ENCODE peak calls at places on chromosomes 13 and 19, in five cellular contexts. One of them, this sample, is unnamed.
A peak's percentile ranks its signal among the peaks of the same experiment; 100 is the strongest.

GRCh38 chr13:73228546-73228945 is 169.7 kb downstream of the KLF5 start:
- DNase-seq in GM04504: no peak
- DNase-seq in NCI-H345: no peak
- DNase-seq in H9: no peak
- DNase-seq in activated CD8-positive, alpha-beta memory T cell treated with anti-CD3 and anti-CD28 coated beads for 4 hours: no peak
- DNase-seq in this sample: no peak

GRCh38 chr13:30831515-30831914 is 74.6 kb upstream of the MEDAG start:
- DNase-seq in NCI-H345: no peak
- DNase-seq in H9: no peak
- DNase-seq in GM04504: no peak
- DNase-seq in activated CD8-positive, alpha-beta memory T cell treated with anti-CD3 and anti-CD28 coated beads for 4 hours: no peak
- DNase-seq in this sample: no peak

GRCh38 chr13:85632526-85633215 is 166.5 kb downstream of the SLITRK6 start:
- DNase-seq in H9: no peak
- DNase-seq in GM04504: no peak
- DNase-seq in activated CD8-positive, alpha-beta memory T cell treated with anti-CD3 and anti-CD28 coated beads for 4 hours: no peak
- DNase-seq in NCI-H345: no peak
- DNase-seq in this sample: no peak

GRCh38 chr19:51341976-51342580 is at the start of gene VSIG10L:
- DNase-seq in NCI-H345: no peak
- DNase-seq in GM04504: no peak
- DNase-seq in H9: no peak
- DNase-seq in activated CD8-positive, alpha-beta memory T cell treated with anti-CD3 and anti-CD28 coated beads for 4 hours: no peak
- DNase-seq in this sample: no peak

GRCh38 chr19:32317045-32317444 is 28.4 kb upstream of the ZNF507 start:
- DNase-seq in H9: no peak
- DNase-seq in GM04504: no peak
- DNase-seq in activated CD8-positive, alpha-beta memory T cell treated with anti-CD3 and anti-CD28 coated beads for 4 hours: no peak
- DNase-seq in NCI-H345: no peak
- DNase-seq in this sample: no peak

GRCh38 chr19:2906631-2907195 is 6.0 kb downstream of the ZNF57 start:
- DNase-seq in activated CD8-positive, alpha-beta memory T cell treated with anti-CD3 and anti-CD28 coated beads for 4 hours: no peak
- DNase-seq in GM04504: no peak
- DNase-seq in NCI-H345: no peak
- DNase-seq in H9: no peak
- DNase-seq in this sample: no peak

GRCh38 chr13:44843403-44843802 is 145.9 kb downstream of the NUFIP1 start:
- DNase-seq in H9: no peak
- DNase-seq in GM04504: peak; percentile 13
- DNase-seq in activated CD8-positive, alpha-beta memory T cell treated with anti-CD3 and anti-CD28 coated beads for 4 hours: no peak
- DNase-seq in NCI-H345: no peak
- DNase-seq in this sample: no peak

GRCh38 chr13:101424381-101425155 is 8.3 kb upstream of the NALCN start:
- DNase-seq in NCI-H345: no peak
- DNase-seq in activated CD8-positive, alpha-beta memory T cell treated with anti-CD3 and anti-CD28 coated beads for 4 hours: no peak
- DNase-seq in H9: no peak
- DNase-seq in GM04504: no peak
- DNase-seq in this sample: no peak

GRCh38 chr13:45882626-45883025 is 31.1 kb upstream of the SIAH3 start:
- DNase-seq in NCI-H345: no peak
- DNase-seq in activated CD8-positive, alpha-beta memory T cell treated with anti-CD3 and anti-CD28 coated beads for 4 hours: no peak
- DNase-seq in GM04504: no peak
- DNase-seq in H9: peak; percentile 48
- DNase-seq in this sample: peak; percentile 92

GRCh38 chr19:10809693-10810285 is 26.2 kb downstream of the TMED1 start:
- DNase-seq in GM04504: no peak
- DNase-seq in NCI-H345: no peak
- DNase-seq in activated CD8-positive, alpha-beta memory T cell treated with anti-CD3 and anti-CD28 coated beads for 4 hours: no peak
- DNase-seq in H9: no peak
- DNase-seq in this sample: no peak

GRCh38 chr13:41580345-41580744 is 123.0 kb downstream of the RGCC start:
- DNase-seq in NCI-H345: no peak
- DNase-seq in GM04504: no peak
- DNase-seq in activated CD8-positive, alpha-beta memory T cell treated with anti-CD3 and anti-CD28 coated beads for 4 hours: no peak
- DNase-seq in H9: no peak
- DNase-seq in this sample: no peak

GRCh38 chr13:45401306-45401705 is 16.9 kb downstream of the SLC25A30 start:
- DNase-seq in activated CD8-positive, alpha-beta memory T cell treated with anti-CD3 and anti-CD28 coated beads for 4 hours: no peak
- DNase-seq in H9: no peak
- DNase-seq in GM04504: no peak
- DNase-seq in NCI-H345: no peak
- DNase-seq in this sample: no peak

GRCh38 chr19:47058621-47059020 is 10.2 kb upstream of the TMEM160 start:
- DNase-seq in activated CD8-positive, alpha-beta memory T cell treated with anti-CD3 and anti-CD28 coated beads for 4 hours: no peak
- DNase-seq in NCI-H345: no peak
- DNase-seq in H9: no peak
- DNase-seq in GM04504: no peak
- DNase-seq in this sample: peak; percentile 77

GRCh38 chr13:24016046-24016445 is 118.7 kb upstream of the C1QTNF9B start:
- DNase-seq in H9: no peak
- DNase-seq in activated CD8-positive, alpha-beta memory T cell treated with anti-CD3 and anti-CD28 coated beads for 4 hours: no peak
- DNase-seq in NCI-H345: no peak
- DNase-seq in GM04504: no peak
- DNase-seq in this sample: no peak

GRCh38 chr19:6092329-6093286 is 17.7 kb downstream of the RFX2 start:
- DNase-seq in NCI-H345: peak; percentile 87
- DNase-seq in activated CD8-positive, alpha-beta memory T cell treated with anti-CD3 and anti-CD28 coated beads for 4 hours: no peak
- DNase-seq in GM04504: peak; percentile 87
- DNase-seq in H9: peak; percentile 76
- DNase-seq in this sample: peak; percentile 58

GRCh38 chr13:33879044-33879596 is 61.2 kb downstream of the RFC3 start:
- DNase-seq in H9: no peak
- DNase-seq in GM04504: no peak
- DNase-seq in activated CD8-positive, alpha-beta memory T cell treated with anti-CD3 and anti-CD28 coated beads for 4 hours: no peak
- DNase-seq in NCI-H345: no peak
- DNase-seq in this sample: no peak

GRCh38 chr13:40438022-40438692 is 228.3 kb downstream of the FOXO1 start:
- DNase-seq in NCI-H345: no peak
- DNase-seq in activated CD8-positive, alpha-beta memory T cell treated with anti-CD3 and anti-CD28 coated beads for 4 hours: no peak
- DNase-seq in H9: no peak
- DNase-seq in GM04504: no peak
- DNase-seq in this sample: no peak

GRCh38 chr19:14507704-14508246 is 10.4 kb downstream of the DNAJB1 start:
- DNase-seq in GM04504: no peak
- DNase-seq in NCI-H345: no peak
- DNase-seq in activated CD8-positive, alpha-beta memory T cell treated with anti-CD3 and anti-CD28 coated beads for 4 hours: no peak
- DNase-seq in H9: no peak
- DNase-seq in this sample: no peak

GRCh38 chr13:33381906-33382305 is 96.4 kb upstream of the STARD13 start:
- DNase-seq in GM04504: no peak
- DNase-seq in H9: no peak
- DNase-seq in activated CD8-positive, alpha-beta memory T cell treated with anti-CD3 and anti-CD28 coated beads for 4 hours: no peak
- DNase-seq in NCI-H345: no peak
- DNase-seq in this sample: no peak

GRCh38 chr19:45195764-45196163 is 17.2 kb downstream of the BLOC1S3 start:
- DNase-seq in NCI-H345: no peak
- DNase-seq in activated CD8-positive, alpha-beta memory T cell treated with anti-CD3 and anti-CD28 coated beads for 4 hours: no peak
- DNase-seq in H9: no peak
- DNase-seq in GM04504: peak; percentile 35
- DNase-seq in this sample: no peak

GRCh38 chr19:50381881-50382729 is 2.0 kb upstream of the POLD1 start:
- DNase-seq in NCI-H345: no peak
- DNase-seq in activated CD8-positive, alpha-beta memory T cell treated with anti-CD3 and anti-CD28 coated beads for 4 hours: no peak
- DNase-seq in GM04504: no peak
- DNase-seq in H9: no peak
- DNase-seq in this sample: no peak

GRCh38 chr19:18896421-18896841 is 473 bp upstream of the CERS1 start:
- DNase-seq in GM04504: no peak
- DNase-seq in H9: no peak
- DNase-seq in activated CD8-positive, alpha-beta memory T cell treated with anti-CD3 and anti-CD28 coated beads for 4 hours: no peak
- DNase-seq in NCI-H345: no peak
- DNase-seq in this sample: peak; percentile 38

GRCh38 chr13:94192576-94192975 is 286.9 kb downstream of the DCT start:
- DNase-seq in NCI-H345: no peak
- DNase-seq in GM04504: no peak
- DNase-seq in activated CD8-positive, alpha-beta memory T cell treated with anti-CD3 and anti-CD28 coated beads for 4 hours: no peak
- DNase-seq in H9: peak; percentile 57
- DNase-seq in this sample: peak; percentile 67

GRCh38 chr19:13099073-13099999 is 3.3 kb downstream of the LYL1 start:
- DNase-seq in GM04504: peak; percentile 35
- DNase-seq in activated CD8-positive, alpha-beta memory T cell treated with anti-CD3 and anti-CD28 coated beads for 4 hours: peak; percentile 62
- DNase-seq in NCI-H345: no peak
- DNase-seq in H9: peak; percentile 78
- DNase-seq in this sample: peak; percentile 65

GRCh38 chr19:39154626-39155100 is 29.1 kb downstream of the PAK4 start:
- DNase-seq in activated CD8-positive, alpha-beta memory T cell treated with anti-CD3 and anti-CD28 coated beads for 4 hours: no peak
- DNase-seq in GM04504: no peak
- DNase-seq in NCI-H345: no peak
- DNase-seq in H9: peak; percentile 66
- DNase-seq in this sample: no peak

GRCh38 chr19:35042954-35043604 is 1.6 kb downstream of the HPN start:
- DNase-seq in activated CD8-positive, alpha-beta memory T cell treated with anti-CD3 and anti-CD28 coated beads for 4 hours: no peak
- DNase-seq in NCI-H345: no peak
- DNase-seq in GM04504: no peak
- DNase-seq in H9: no peak
- DNase-seq in this sample: no peak

GRCh38 chr19:29687244-29687896 is 22.1 kb downstream of the PLEKHF1 start:
- DNase-seq in activated CD8-positive, alpha-beta memory T cell treated with anti-CD3 and anti-CD28 coated beads for 4 hours: no peak
- DNase-seq in H9: no peak
- DNase-seq in GM04504: peak; percentile 97
- DNase-seq in NCI-H345: no peak
- DNase-seq in this sample: no peak

GRCh38 chr19:4896372-4896771 is 6.3 kb downstream of the ARRDC5 start:
- DNase-seq in GM04504: peak; percentile 24
- DNase-seq in NCI-H345: no peak
- DNase-seq in activated CD8-positive, alpha-beta memory T cell treated with anti-CD3 and anti-CD28 coated beads for 4 hours: no peak
- DNase-seq in H9: no peak
- DNase-seq in this sample: no peak

GRCh38 chr13:83221256-83221655 is 661.0 kb downstream of the SLITRK1 start:
- DNase-seq in GM04504: no peak
- DNase-seq in activated CD8-positive, alpha-beta memory T cell treated with anti-CD3 and anti-CD28 coated beads for 4 hours: no peak
- DNase-seq in NCI-H345: no peak
- DNase-seq in H9: no peak
- DNase-seq in this sample: no peak

GRCh38 chr13:19184176-19184575 is 2.6 kb upstream of the TUBA3C start:
- DNase-seq in H9: no peak
- DNase-seq in activated CD8-positive, alpha-beta memory T cell treated with anti-CD3 and anti-CD28 coated beads for 4 hours: no peak
- DNase-seq in GM04504: no peak
- DNase-seq in NCI-H345: no peak
- DNase-seq in this sample: no peak

GRCh38 chr13:99288069-99288468 is 19.1 kb downstream of the GPR183 start:
- DNase-seq in GM04504: no peak
- DNase-seq in activated CD8-positive, alpha-beta memory T cell treated with anti-CD3 and anti-CD28 coated beads for 4 hours: no peak
- DNase-seq in NCI-H345: no peak
- DNase-seq in H9: no peak
- DNase-seq in this sample: no peak

GRCh38 chr19:7595466-7596133 is at the start of gene CAMSAP3:
- DNase-seq in H9: peak; percentile 86
- DNase-seq in NCI-H345: peak; percentile 81
- DNase-seq in GM04504: no peak
- DNase-seq in activated CD8-positive, alpha-beta memory T cell treated with anti-CD3 and anti-CD28 coated beads for 4 hours: no peak
- DNase-seq in this sample: peak; percentile 94

GRCh38 chr13:90414691-90415596 is 932.5 kb upstream of the MIR17HG start:
- DNase-seq in activated CD8-positive, alpha-beta memory T cell treated with anti-CD3 and anti-CD28 coated beads for 4 hours: no peak
- DNase-seq in GM04504: peak; percentile 22
- DNase-seq in H9: no peak
- DNase-seq in NCI-H345: peak; percentile 15
- DNase-seq in this sample: no peak

GRCh38 chr13:74145249-74145970 is 11.2 kb upstream of the KLF12 start:
- DNase-seq in NCI-H345: no peak
- DNase-seq in GM04504: peak; percentile 14
- DNase-seq in activated CD8-positive, alpha-beta memory T cell treated with anti-CD3 and anti-CD28 coated beads for 4 hours: no peak
- DNase-seq in H9: no peak
- DNase-seq in this sample: no peak

GRCh38 chr19:29658221-29658991 is 6.9 kb upstream of the PLEKHF1 start:
- DNase-seq in activated CD8-positive, alpha-beta memory T cell treated with anti-CD3 and anti-CD28 coated beads for 4 hours: no peak
- DNase-seq in GM04504: no peak
- DNase-seq in H9: no peak
- DNase-seq in NCI-H345: no peak
- DNase-seq in this sample: no peak

GRCh38 chr19:4722671-4723464 is 774 bp downstream of the DPP9 start:
- DNase-seq in GM04504: peak; percentile 69
- DNase-seq in H9: no peak
- DNase-seq in activated CD8-positive, alpha-beta memory T cell treated with anti-CD3 and anti-CD28 coated beads for 4 hours: no peak
- DNase-seq in NCI-H345: no peak
- DNase-seq in this sample: peak; percentile 10